ENCODE peak calls at places on chromosomes 4 and X, in four cellular contexts. Q, X, V and O are unnamed samples.

GRCh38 chr4:15149842-15150592 is 147.7 kb downstream of the CPEB2 start:
- DNase-seq in X (peak), Q (peak), V (no peak), O (peak)

GRCh38 chr4:39383690-39384089 is 17.5 kb upstream of the RFC1 start:
- DNase-seq in X (no peak), Q (no peak), V (no peak), O (no peak)

GRCh38 chrX:136047969-136048368 is 62.7 kb downstream of the SLC9A6 start:
- DNase-seq in Q (peak), V (no peak), X (no peak), O (no peak)

GRCh38 chrX:155544886-155545285 is 67.9 kb downstream of the TMLHE start:
- DNase-seq in Q (no peak), V (no peak), X (no peak), O (no peak)

GRCh38 chr4:189497996-189498395 is 442.7 kb upstream of the FRG1 start:
- DNase-seq in Q (no peak), V (no peak), X (no peak), O (no peak)

GRCh38 chrX:31293409-31293808 is 221.6 kb upstream of the FTHL17 start:
- DNase-seq in X (no peak), V (no peak), Q (no peak), O (no peak)

GRCh38 chrX:107656965-107657364 is 28.7 kb downstream of the PRPS1 start:
- DNase-seq in X (no peak), V (no peak), Q (no peak), O (no peak)

GRCh38 chr4:157012781-157013180 is 41.2 kb upstream of the PDGFC start:
- DNase-seq in X (no peak), Q (peak), V (no peak), O (no peak)

GRCh38 chr4:7332216-7333023 is 102.3 kb downstream of the PSAPL1 start:
- DNase-seq in V (no peak), Q (peak), X (no peak), O (no peak)

GRCh38 chrX:75986980-75987379 is 185.9 kb upstream of the PBDC1 start:
- DNase-seq in V (no peak), Q (no peak), X (no peak), O (no peak)

GRCh38 chrX:117744958-117745357 is 371.7 kb downstream of the KLHL13 start:
- DNase-seq in Q (no peak), X (no peak), V (no peak), O (no peak)

DNA sequence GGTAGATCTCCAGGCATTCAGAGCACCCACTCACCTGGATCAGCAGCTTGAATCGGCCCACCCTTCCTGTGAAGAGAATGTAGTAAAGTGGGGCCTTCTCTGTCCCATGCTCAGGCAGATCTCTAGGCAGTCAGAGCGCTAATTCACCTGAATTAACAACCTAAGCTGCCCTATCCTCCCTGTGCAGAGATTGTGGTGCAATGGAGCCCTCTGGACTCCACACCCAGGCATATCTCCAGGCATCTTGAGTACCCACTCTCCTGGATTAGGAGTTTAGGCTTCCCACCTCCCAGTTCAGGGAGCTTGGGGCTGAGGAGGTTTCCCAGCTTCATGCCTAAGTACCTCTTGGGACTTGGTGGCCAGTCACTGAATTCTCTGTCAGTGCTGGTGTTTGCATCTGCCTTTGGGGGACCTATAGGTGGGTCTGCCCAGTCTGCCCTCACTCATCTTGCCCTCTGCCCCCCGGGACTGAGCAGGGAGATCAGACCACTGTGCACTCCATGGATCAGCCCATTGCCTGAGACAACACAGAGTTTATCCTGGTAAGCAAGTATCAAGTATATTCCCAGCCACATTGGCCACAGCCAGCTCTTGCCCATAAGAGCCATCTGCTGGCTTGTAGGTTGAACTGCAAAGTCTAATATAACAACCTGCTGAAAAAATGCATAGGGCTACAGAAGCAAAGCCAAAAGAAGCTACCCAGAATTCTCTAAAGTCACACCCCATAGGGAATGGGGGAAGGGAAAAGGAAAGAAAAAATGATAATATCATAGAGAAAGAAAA is 372.9 kb downstream of the KLHL13 start:
- DNase-seq in V (no peak), X (no peak), Q (no peak), O (no peak)
- TF ChIP-seq CTCF in V (peak), X (peak), Q (peak), O (peak)

DNA sequence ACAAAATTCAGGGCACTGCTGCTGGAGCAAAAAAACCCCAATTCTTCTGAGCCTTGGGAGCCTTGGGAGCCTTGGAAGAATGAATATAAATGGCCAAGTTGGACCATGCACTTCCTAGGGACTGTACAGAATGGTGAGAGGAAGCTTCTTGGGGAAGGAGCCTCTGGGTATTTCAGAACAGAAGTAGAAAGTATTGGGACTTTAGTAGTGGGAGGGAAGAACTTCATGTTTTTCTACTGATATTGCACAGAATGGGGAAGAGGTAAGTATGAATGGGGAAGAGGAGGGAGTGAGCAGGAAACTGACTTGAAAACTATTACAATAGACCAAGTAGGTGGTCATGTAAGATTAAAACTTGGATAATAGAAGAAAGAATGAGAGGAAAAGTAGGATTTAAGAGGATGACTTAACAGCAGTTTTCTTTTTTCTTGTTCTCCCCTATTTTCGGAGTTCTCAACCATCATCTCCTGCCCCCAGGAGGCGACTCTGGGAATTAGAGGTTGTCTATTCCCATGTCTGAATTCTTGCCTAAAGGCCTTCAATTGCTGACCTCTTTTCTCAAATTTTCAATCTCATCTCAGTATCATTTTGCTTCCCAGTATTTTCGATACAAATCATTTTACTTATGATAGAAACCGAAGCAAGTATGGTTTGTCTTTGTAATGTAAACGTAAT is 44.5 kb upstream of the TAPT1 start:
- DNase-seq in X (no peak), V (no peak), Q (no peak), O (no peak)
- TF ChIP-seq CTCF in X (no peak), V (peak), Q (peak), O (peak)

GRCh38 chr4:29259556-29259955 is 1460.6 kb upstream of the PCDH7 start:
- DNase-seq in V (no peak), Q (no peak), X (no peak), O (no peak)
- TF ChIP-seq CTCF in V (no peak), Q (no peak), X (no peak), O (no peak)

GRCh38 chrX:25018682-25019081 is 2.9 kb upstream of the ARX start:
- DNase-seq in X (no peak), V (no peak), Q (no peak), O (no peak)

GRCh38 chrX:25022499-25023325 is 6.9 kb upstream of the ARX start:
- DNase-seq in V (no peak), X (no peak), Q (no peak), O (no peak)

GRCh38 chrX:25019707-25020390 is 4.1 kb upstream of the ARX start:
- DNase-seq in V (no peak), Q (no peak), X (no peak), O (no peak)

GRCh38 chrX:25020391-25021131 is 4.8 kb upstream of the ARX start:
- DNase-seq in X (no peak), Q (no peak), V (no peak), O (peak)

DNA sequence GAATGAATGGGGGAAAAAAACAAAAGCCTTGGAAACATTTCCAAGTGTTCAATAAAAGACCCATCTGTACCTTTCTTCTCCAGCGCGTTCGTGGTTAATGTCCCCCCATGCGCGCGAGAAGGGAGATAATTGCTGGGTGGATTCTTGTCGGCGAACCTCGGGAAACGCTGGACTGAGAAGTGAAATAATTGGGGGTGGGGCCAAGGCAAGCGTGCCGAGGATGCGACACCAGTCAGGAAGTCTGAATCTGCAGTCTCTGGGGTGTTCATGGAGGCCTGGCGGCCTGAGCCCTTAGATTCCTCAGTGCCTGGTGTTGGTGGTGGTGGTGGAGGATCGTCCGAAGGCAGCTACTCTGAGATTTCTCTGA is 5.3 kb upstream of the ARX start:
- DNase-seq in V (no peak), X (no peak), Q (no peak), O (no peak)
- TF ChIP-seq CTCF in V (peak), X (no peak), Q (no peak), O (no peak)

GRCh38 chr4:182928061-182928460 is 10.9 kb upstream of the DCTD start:
- DNase-seq in V (no peak), Q (no peak), X (no peak), O (no peak)
- TF ChIP-seq CTCF in V (peak), Q (peak), X (peak), O (peak)

GRCh38 chr4:76948441-76949292 is 885 bp upstream of the SEPTIN11 start:
- DNase-seq in V (no peak), Q (peak), X (no peak), O (peak)
- TF ChIP-seq CTCF in V (no peak), Q (peak), X (peak), O (no peak)

GRCh38 chr4:94131212-94131611 is 76.5 kb upstream of the SMARCAD1 start:
- DNase-seq in Q (no peak), V (no peak), X (no peak), O (no peak)

GRCh38 chr4:94127707-94128328 is 79.8 kb upstream of the SMARCAD1 start:
- DNase-seq in Q (peak), X (peak), V (no peak), O (no peak)

GRCh38 chr4:94126669-94127068 is 81.0 kb upstream of the SMARCAD1 start:
- DNase-seq in Q (no peak), X (no peak), V (no peak), O (no peak)
- TF ChIP-seq CTCF in Q (peak), X (no peak), V (peak), O (peak)

GRCh38 chr4:2755821-2756690 is at the start of gene TNIP2:
- DNase-seq in Q (peak), V (no peak), X (peak), O (peak)
- TF ChIP-seq CTCF in Q (peak), V (no peak), X (no peak), O (peak)

GRCh38 chrX:21383546-21383945 is 9.3 kb downstream of the CNKSR2 start:
- DNase-seq in V (no peak), X (no peak), Q (no peak), O (no peak)

GRCh38 chrX:21384178-21384577 is 10.0 kb downstream of the CNKSR2 start:
- DNase-seq in X (no peak), Q (no peak), V (no peak), O (no peak)

DNA sequence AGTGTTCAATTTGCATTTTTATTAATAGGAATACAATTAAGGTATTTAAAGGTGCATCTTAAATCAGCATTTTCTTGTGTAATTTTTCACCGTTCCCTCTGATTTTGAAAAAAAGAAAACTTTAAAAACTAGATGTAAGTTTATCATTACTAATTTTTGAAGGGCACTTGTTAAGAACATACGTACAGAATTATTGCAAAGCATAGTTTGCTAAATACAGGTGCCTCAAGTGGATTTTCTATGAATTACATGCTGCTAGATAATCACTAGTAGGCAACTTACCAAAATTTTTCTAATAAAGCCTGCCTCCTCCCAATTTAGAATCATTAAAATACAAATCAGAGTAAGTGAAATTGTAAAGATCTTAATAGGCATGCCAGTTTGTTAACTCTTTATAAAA is 8.5 kb downstream of the CNKSR2 start:
- DNase-seq in X (no peak), V (no peak), Q (no peak), O (no peak)
- TF ChIP-seq CTCF in X (no peak), V (peak), Q (no peak), O (peak)